ENCODE peak calls at places on chromosomes 7 and 10, in ten cellular contexts. M, X, Y, L, O, W, T, B, E and K are unnamed samples.

GRCh38 chr10:72315611-72316385 is 38.9 kb downstream of the DNAJB12 start:
- DNase-seq in B (peak), T (no peak), M (no peak), L (no peak), X (peak), Y (no peak), E (no peak), W (peak), O (no peak), K (no peak)

GRCh38 chr10:129609551-129609950 is 142.5 kb downstream of the MGMT start:
- DNase-seq in W (no peak), O (no peak), B (no peak), Y (no peak), E (no peak), X (no peak), L (no peak), T (no peak), M (no peak), K (no peak)

GRCh38 chr10:67241435-67241834 is 315.6 kb downstream of the LRRTM3 start:
- DNase-seq in M (no peak), Y (no peak), W (no peak), B (no peak), E (no peak), X (no peak), T (no peak), L (no peak), O (no peak), K (no peak)

GRCh38 chr10:11655839-11656238 is 44.4 kb upstream of the USP6NL start:
- DNase-seq in E (no peak), L (no peak), B (no peak), M (no peak), T (no peak), Y (no peak), X (no peak), O (no peak), W (no peak), K (no peak)

GRCh38 chr7:129688503-129689222 is 77.1 kb downstream of the NRF1 start:
- DNase-seq in M (no peak), E (no peak), Y (no peak), L (no peak), O (no peak), B (no peak), W (no peak), X (no peak), T (no peak), K (no peak)

GRCh38 chr7:151411551-151411950 is 1.7 kb upstream of the WDR86 start:
- DNase-seq in B (no peak), Y (no peak), T (no peak), M (no peak), L (no peak), X (no peak), O (no peak), E (no peak), W (peak), K (no peak)

GRCh38 chr10:19628767-19629443 is 187.3 kb upstream of the PLXDC2 start:
- DNase-seq in T (no peak), W (peak), Y (no peak), E (no peak), O (peak), X (no peak), M (no peak), L (no peak), B (no peak), K (no peak)

GRCh38 chr10:75395171-75395954 is 6.2 kb downstream of the ZNF503 start:
- DNase-seq in M (peak), O (peak), E (no peak), W (peak), Y (no peak), T (no peak), X (peak), B (peak), L (no peak), K (no peak)

GRCh38 chr7:34991938-34992840 is 45.1 kb downstream of the DPY19L1 start:
- DNase-seq in O (no peak), B (no peak), L (peak), X (peak), Y (peak), T (no peak), W (no peak), M (no peak), E (peak), K (no peak)

GRCh38 chr7:3636131-3636860 is 335.2 kb downstream of the SDK1 start:
- DNase-seq in B (no peak), Y (no peak), X (no peak), O (no peak), T (no peak), L (no peak), E (no peak), M (no peak), W (no peak), K (no peak)

GRCh38 chr7:158473946-158474345 is 113.7 kb downstream of the PTPRN2 start:
- DNase-seq in W (peak), E (no peak), B (no peak), Y (no peak), L (no peak), M (no peak), O (no peak), T (no peak), X (no peak), K (no peak)

GRCh38 chr10:82969405-82969804 is 1094.4 kb downstream of the NRG3 start:
- DNase-seq in E (no peak), T (no peak), O (no peak), M (no peak), Y (no peak), L (no peak), W (peak), X (no peak), B (no peak), K (peak)

DNA sequence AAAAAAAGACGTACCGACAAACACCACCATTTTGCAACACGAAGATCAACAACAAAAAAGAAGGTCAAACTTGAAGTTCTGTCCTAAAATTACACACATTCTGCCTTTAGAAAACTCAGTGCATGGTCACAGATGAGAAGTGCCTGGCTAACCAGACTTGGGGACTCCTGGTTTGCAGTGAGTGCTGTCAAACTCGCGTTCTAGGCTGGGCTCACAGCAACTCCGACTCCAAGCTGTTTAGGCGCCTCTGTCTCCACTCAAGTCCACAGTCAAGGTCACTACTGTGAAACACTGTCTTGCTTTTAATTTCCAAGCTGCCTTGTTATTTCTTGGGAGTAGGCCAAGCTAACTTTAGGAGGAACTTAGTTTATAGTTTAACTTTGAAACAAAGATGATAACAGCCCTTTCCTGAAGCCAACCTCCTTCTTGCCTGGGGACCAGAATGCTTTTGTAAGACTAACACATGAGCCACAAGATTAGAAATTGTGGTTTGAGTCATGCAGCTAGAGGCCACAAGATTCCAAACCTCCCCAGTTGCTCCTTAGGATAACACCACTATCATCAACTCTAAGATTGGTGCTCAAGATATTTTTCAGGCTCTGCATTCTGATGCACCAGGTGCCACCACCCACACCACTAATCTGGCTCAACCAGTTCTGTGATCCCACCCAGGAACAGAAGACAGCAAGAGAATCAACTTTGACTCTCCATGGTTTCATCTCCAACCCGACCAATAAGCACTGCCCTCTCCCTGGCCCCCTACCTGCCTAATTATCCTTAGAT is 1.1 kb upstream of the DNAAF5 start:
- DNase-seq in L (no peak), E (no peak), Y (no peak), M (no peak), T (no peak), W (peak), B (no peak), O (no peak), X (no peak), K (no peak)
- H3K4me3 ChIP-seq in L (peak), E (no peak), Y (peak), M (peak), T (no peak), W (no peak), B (peak), O (peak), X (no peak), K (peak)

DNA sequence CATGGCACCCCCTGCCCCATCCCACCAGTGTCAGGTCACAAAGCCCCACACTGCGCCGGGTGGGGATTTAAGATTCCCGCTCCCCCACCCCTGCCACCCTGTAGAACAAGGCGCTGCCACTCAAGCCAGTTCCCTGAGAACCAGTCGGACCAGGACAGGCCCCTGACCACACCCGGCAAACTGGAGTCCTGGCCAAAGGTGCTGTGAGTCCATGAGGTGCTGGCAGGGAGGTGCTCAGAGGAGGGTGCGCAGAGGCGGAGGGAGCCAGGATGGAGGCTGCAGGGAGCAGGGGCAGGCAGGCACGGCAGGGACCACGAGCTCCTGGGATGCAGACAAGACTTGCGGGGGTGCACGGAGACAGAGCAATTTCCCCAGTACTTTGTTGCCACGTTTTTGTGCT is 19.7 kb upstream of the GDI2 start:
- DNase-seq in T (no peak), L (no peak), E (no peak), Y (no peak), M (no peak), W (no peak), B (no peak), O (no peak), X (peak), K (no peak)
- H3K4me3 ChIP-seq in T (no peak), L (no peak), E (no peak), Y (no peak), M (no peak), W (no peak), B (no peak), O (no peak), X (no peak), K (no peak)

GRCh38 chr7:74475243-74475986 is 21.7 kb downstream of the GTF2IRD1 start:
- DNase-seq in O (no peak), L (no peak), E (no peak), T (no peak), B (no peak), W (peak), X (peak), Y (no peak), M (no peak), K (no peak)

GRCh38 chr7:74478671-74479065 is 25.0 kb downstream of the GTF2IRD1 start:
- DNase-seq in B (no peak), L (no peak), O (no peak), W (no peak), Y (no peak), E (no peak), M (no peak), T (no peak), X (no peak), K (no peak)

GRCh38 chr7:74475987-74476350 is 22.3 kb downstream of the GTF2IRD1 start:
- DNase-seq in E (no peak), X (no peak), B (no peak), M (no peak), T (no peak), O (no peak), L (no peak), Y (no peak), W (no peak), K (no peak)

GRCh38 chr7:74477188-74477587 is 23.5 kb downstream of the GTF2IRD1 start:
- DNase-seq in O (no peak), X (no peak), E (no peak), W (no peak), Y (no peak), M (no peak), T (no peak), B (no peak), L (no peak), K (no peak)

DNA sequence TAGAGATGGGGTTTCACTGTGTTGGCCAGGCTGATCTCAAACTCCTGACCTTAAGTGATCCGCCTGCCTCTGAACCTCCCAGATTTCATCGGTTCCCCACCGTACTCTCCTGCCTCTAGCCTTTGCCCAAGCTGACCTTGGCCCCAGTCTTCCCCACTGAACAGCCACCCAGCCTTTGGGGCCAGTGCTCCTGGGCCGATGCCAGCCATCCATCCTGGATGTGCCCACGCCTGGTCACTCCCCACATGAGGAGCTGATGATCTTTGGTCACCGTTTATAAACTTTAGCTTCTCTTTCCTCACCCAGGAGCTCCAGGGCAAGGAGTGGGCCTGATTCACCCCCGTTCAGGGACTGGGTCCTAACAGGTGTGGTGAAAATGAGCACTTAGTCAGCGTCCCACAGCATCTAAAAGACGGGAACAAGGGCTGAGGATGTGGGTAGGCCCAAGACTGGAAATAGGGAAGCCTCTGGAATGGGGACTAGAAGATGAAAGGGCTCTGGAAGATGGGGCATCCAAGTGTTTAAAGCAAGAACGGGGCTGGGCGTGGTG is 22.9 kb downstream of the GTF2IRD1 start:
- DNase-seq in E (no peak), O (no peak), X (no peak), Y (no peak), W (no peak), T (no peak), B (no peak), L (no peak), M (no peak), K (no peak)
- H3K4me3 ChIP-seq in E (no peak), O (no peak), X (no peak), Y (no peak), W (no peak), T (no peak), B (no peak), L (no peak), M (no peak), K (no peak)

GRCh38 chr7:194996-195829 is 2.8 kb downstream of the FAM20C start:
- DNase-seq in T (no peak), M (no peak), B (no peak), W (peak), Y (no peak), E (no peak), X (no peak), L (no peak), O (no peak), K (no peak)
- H3K4me3 ChIP-seq in T (no peak), M (no peak), B (peak), W (peak), Y (no peak), E (no peak), X (no peak), L (no peak), O (no peak), K (no peak)

GRCh38 chr10:101492205-101492604 is 95.9 kb downstream of the POLL start:
- DNase-seq in M (no peak), O (no peak), B (no peak), L (no peak), T (no peak), X (no peak), E (no peak), W (no peak), Y (no peak), K (no peak)

GRCh38 chr10:101493249-101493648 is 94.8 kb downstream of the POLL start:
- DNase-seq in O (no peak), B (no peak), T (no peak), L (no peak), M (no peak), E (no peak), W (no peak), Y (no peak), X (no peak), K (no peak)

GRCh38 chr10:101489355-101489754 is 98.7 kb downstream of the POLL start:
- DNase-seq in O (no peak), E (no peak), T (no peak), M (no peak), B (no peak), Y (no peak), X (no peak), W (no peak), L (no peak), K (no peak)

GRCh38 chr10:101492814-101493213 is 95.2 kb downstream of the POLL start:
- DNase-seq in L (no peak), X (no peak), W (no peak), Y (no peak), T (no peak), E (no peak), B (no peak), M (no peak), O (no peak), K (no peak)

GRCh38 chr10:101490026-101490425 is 98.0 kb downstream of the POLL start:
- DNase-seq in B (no peak), W (no peak), E (no peak), L (no peak), X (no peak), T (no peak), Y (no peak), M (no peak), O (no peak), K (no peak)
- H3K4me3 ChIP-seq in B (no peak), W (no peak), E (no peak), L (no peak), X (no peak), T (no peak), Y (no peak), M (no peak), O (no peak), K (no peak)

GRCh38 chr10:93379366-93380042 is 102.6 kb downstream of the MYOF start:
- DNase-seq in B (no peak), X (no peak), E (no peak), Y (no peak), T (no peak), L (no peak), M (no peak), O (no peak), W (no peak), K (no peak)

GRCh38 chr10:93376372-93377296 is 105.5 kb downstream of the MYOF start:
- DNase-seq in O (peak), B (peak), Y (peak), M (peak), L (no peak), E (no peak), X (peak), T (peak), W (peak), K (peak)

GRCh38 chr10:93378039-93378438 is 104.1 kb downstream of the MYOF start:
- DNase-seq in L (no peak), T (no peak), W (no peak), B (no peak), O (no peak), M (no peak), E (no peak), Y (no peak), X (no peak), K (no peak)

GRCh38 chr10:93383562-93383981 is 98.6 kb downstream of the MYOF start:
- DNase-seq in B (peak), O (no peak), X (no peak), Y (no peak), W (no peak), E (no peak), T (no peak), L (no peak), M (no peak), K (no peak)

GRCh38 chr10:93380043-93380565 is 102.0 kb downstream of the MYOF start:
- DNase-seq in O (no peak), L (no peak), B (no peak), X (no peak), E (no peak), Y (no peak), T (no peak), W (no peak), M (no peak), K (no peak)
- H3K4me3 ChIP-seq in O (no peak), L (no peak), B (no peak), X (no peak), E (no peak), Y (no peak), T (no peak), W (no peak), M (no peak), K (no peak)

DNA sequence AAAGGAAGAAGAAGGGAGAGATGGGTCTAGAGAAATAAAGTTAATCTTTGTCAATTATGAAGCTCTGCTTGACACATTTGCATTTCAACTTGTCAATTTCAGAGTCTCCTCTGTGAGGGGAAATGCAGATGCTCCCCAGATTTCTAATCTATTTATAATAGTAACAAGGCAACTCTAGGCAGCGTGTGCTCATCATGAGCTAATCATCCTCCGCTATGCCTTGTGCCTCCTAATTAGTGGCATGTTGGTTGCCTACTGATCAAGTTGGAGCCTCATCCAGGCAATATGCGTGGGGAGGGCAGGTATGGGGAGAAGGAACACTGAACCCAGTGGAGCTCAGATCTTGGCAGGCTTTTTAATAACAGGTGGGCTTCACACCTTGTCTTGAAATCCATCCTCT is 628.6 kb downstream of the SORCS3 start:
- DNase-seq in Y (no peak), O (no peak), T (no peak), B (no peak), W (no peak), L (no peak), X (no peak), E (no peak), M (no peak), K (no peak)
- H3K4me3 ChIP-seq in Y (no peak), O (no peak), T (no peak), B (no peak), W (no peak), L (no peak), X (no peak), E (no peak), M (no peak), K (no peak)

GRCh38 chr7:23230586-23231195 is 15.9 kb upstream of the GPNMB start:
- DNase-seq in X (no peak), B (no peak), W (no peak), L (no peak), T (no peak), O (no peak), Y (no peak), E (no peak), M (no peak), K (no peak)

GRCh38 chr7:23232966-23233365 is 13.6 kb upstream of the GPNMB start:
- DNase-seq in X (no peak), O (no peak), E (no peak), W (no peak), L (no peak), Y (no peak), B (no peak), T (no peak), M (no peak), K (no peak)

GRCh38 chr7:23235688-23236280 is 10.8 kb upstream of the GPNMB start:
- DNase-seq in X (no peak), M (no peak), E (no peak), L (no peak), Y (no peak), B (peak), T (no peak), O (no peak), W (no peak), K (no peak)

GRCh38 chr7:23237000-23237399 is 9.6 kb upstream of the GPNMB start:
- DNase-seq in O (no peak), L (no peak), E (no peak), Y (no peak), W (no peak), B (no peak), M (no peak), X (no peak), T (no peak), K (no peak)

GRCh38 chr7:23234569-23235296 is 11.8 kb upstream of the GPNMB start:
- DNase-seq in Y (no peak), X (no peak), M (no peak), B (no peak), W (no peak), E (no peak), O (no peak), T (no peak), L (no peak), K (no peak)
- H3K4me3 ChIP-seq in Y (no peak), X (no peak), M (no peak), B (peak), W (no peak), E (no peak), O (no peak), T (no peak), L (no peak), K (no peak)

GRCh38 chr7:142934056-142934455 is 510 bp upstream of the TRPV5 start:
- DNase-seq in B (no peak), Y (no peak), T (no peak), L (no peak), E (no peak), W (no peak), X (no peak), M (no peak), O (no peak), K (no peak)
- H3K4me3 ChIP-seq in B (no peak), Y (no peak), T (no peak), L (no peak), E (no peak), W (no peak), X (no peak), M (no peak), O (no peak), K (no peak)